ENCODE peak calls at places on chromosomes 13 and 19, in seven cellular contexts. E is fibroblast of the aortic adventitia, X is cardiac fibroblast, U is adrenal gland, L is lower leg skin, S is IMR-90, W is AG04450. Q is an unnamed sample.

GRCh38 chr13:62747629-62748028 is 1332.0 kb upstream of the PCDH20 start:
- DNase-seq in E (no peak), X (no peak), U (no peak), L (no peak), S (peak), W (no peak), Q (no peak)

GRCh38 chr13:99087130-99087953 is 109.5 kb upstream of the DOCK9 start:
- DNase-seq in E (peak), X (peak), U (peak), L (peak), S (peak), W (peak), Q (peak)

GRCh38 chr19:55383279-55383788 is 758 bp downstream of the TMEM238 start:
- DNase-seq in E (no peak), X (no peak), U (no peak), L (no peak), S (no peak), W (no peak), Q (no peak)

GRCh38 chr19:7596191-7596937 is 701 bp downstream of the CAMSAP3 start:
- DNase-seq in E (no peak), X (no peak), U (no peak), L (no peak), S (no peak), W (no peak), Q (no peak)

GRCh38 chr19:33394006-33394722 is 20.7 kb downstream of the CEBPG start:
- DNase-seq in E (peak), X (peak), U (peak), L (peak), S (peak), W (no peak), Q (peak)

GRCh38 chr13:51928231-51928630 is 66.5 kb downstream of the CCDC70 start:
- DNase-seq in E (no peak), X (no peak), U (no peak), L (no peak), S (no peak), W (no peak), Q (no peak)

GRCh38 chr19:17676295-17676694 is 11.9 kb downstream of the UNC13A start:
- DNase-seq in E (no peak), X (no peak), U (no peak), L (no peak), S (no peak), W (no peak), Q (no peak)

GRCh38 chr13:73547239-73547638 is 488.4 kb downstream of the KLF5 start:
- DNase-seq in E (no peak), X (no peak), U (no peak), L (no peak), S (no peak), W (no peak), Q (no peak)

GRCh38 chr13:25659091-25659502 is 287.3 kb downstream of the ATP8A2 start:
- DNase-seq in E (no peak), X (no peak), U (no peak), L (no peak), S (no peak), W (no peak), Q (no peak)

GRCh38 chr19:19662866-19663291 is 597 bp downstream of the ATP13A1 start:
- DNase-seq in E (no peak), X (peak), U (peak), L (no peak), S (peak), W (no peak), Q (no peak)

GRCh38 chr19:16303755-16304154 is 20.9 kb upstream of the KLF2 start:
- DNase-seq in E (peak), X (peak), U (peak), L (no peak), S (no peak), W (no peak), Q (no peak)

GRCh38 chr19:38862321-38863059 is 12.7 kb upstream of the HNRNPL start:
- DNase-seq in E (peak), X (peak), U (peak), L (peak), S (no peak), W (no peak), Q (no peak)

GRCh38 chr19:1856698-1857603 is 6.4 kb downstream of the KLF16 start:
- DNase-seq in E (peak), X (peak), U (peak), L (peak), S (peak), W (no peak), Q (peak)

GRCh38 chr13:30832845-30833332 is 73.2 kb upstream of the MEDAG start:
- DNase-seq in E (peak), X (peak), U (peak), L (peak), S (no peak), W (no peak), Q (peak)

GRCh38 chr13:30985637-30986205 is 53.3 kb downstream of the TEX26 start:
- DNase-seq in E (peak), X (peak), U (no peak), L (no peak), S (peak), W (no peak), Q (no peak)

GRCh38 chr19:45256836-45257235 is 5.8 kb downstream of the MARK4 start:
- DNase-seq in E (no peak), X (no peak), U (no peak), L (no peak), S (no peak), W (no peak), Q (no peak)

GRCh38 chr13:73092831-73093230 is 34.0 kb downstream of the KLF5 start:
- DNase-seq in E (no peak), X (no peak), U (no peak), L (no peak), S (no peak), W (peak), Q (no peak)

GRCh38 chr13:66139250-66139649 is 1090.9 kb downstream of the PCDH9 start:
- DNase-seq in E (no peak), X (no peak), U (no peak), L (no peak), S (no peak), W (no peak), Q (no peak)

GRCh38 chr13:67230774-67231480 is 791 bp upstream of the PCDH9 start:
- DNase-seq in E (peak), X (peak), U (peak), L (peak), S (peak), W (peak), Q (no peak)

DNA sequence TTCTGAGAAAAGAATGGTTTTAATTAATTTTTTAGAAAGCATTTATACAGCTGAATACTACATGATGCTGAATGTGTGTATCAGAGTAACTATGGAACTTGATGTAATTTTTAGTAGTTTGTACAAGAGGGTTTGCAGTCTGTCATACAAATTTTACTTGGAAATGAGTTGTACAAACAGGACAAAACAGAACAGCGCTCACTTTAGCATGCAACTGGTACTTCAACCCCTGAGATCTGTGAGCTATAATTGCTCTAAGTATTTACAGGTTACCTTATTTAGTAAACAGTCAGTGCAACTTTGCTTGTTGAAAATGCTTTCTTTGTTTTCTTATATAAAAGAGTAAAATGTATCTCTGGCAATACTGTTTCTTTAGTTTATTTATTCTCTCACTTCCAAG is 719 bp downstream of the TNFRSF19 start:
- DNase-seq in E (no peak), X (no peak), U (no peak), L (no peak), S (peak), W (no peak), Q (no peak)
- TF ChIP-seq CTCF in E (no peak), X (peak), U (no peak), L (no peak), S (peak), W (peak), Q (no peak)

GRCh38 chr19:54172764-54173699 is at the start of gene TMC4:
- DNase-seq in E (peak), X (peak), U (no peak), L (no peak), S (no peak), W (no peak), Q (no peak)
- TF ChIP-seq CTCF in E (no peak), X (no peak), U (no peak), L (no peak), S (no peak), W (no peak), Q (no peak)

GRCh38 chr19:30733826-30734550 is 361.8 kb downstream of the ZNF536 start:
- DNase-seq in E (no peak), X (no peak), U (no peak), L (no peak), S (no peak), W (no peak), Q (no peak)
- TF ChIP-seq CTCF in E (no peak), X (no peak), U (no peak), L (no peak), S (no peak), W (no peak), Q (no peak)

GRCh38 chr19:48738557-48739399 is 1.6 kb downstream of the RASIP1 start:
- DNase-seq in E (peak), X (peak), U (peak), L (peak), S (peak), W (no peak), Q (peak)
- TF ChIP-seq CTCF in E (no peak), X (no peak), U (no peak), L (no peak), S (peak), W (no peak), Q (no peak)

GRCh38 chr13:77699059-77699680 is 1.7 kb downstream of the SLAIN1 start:
- DNase-seq in E (no peak), X (no peak), U (no peak), L (no peak), S (no peak), W (no peak), Q (no peak)

GRCh38 chr13:77696863-77697207 is 652 bp upstream of the SLAIN1 start:
- DNase-seq in E (no peak), X (no peak), U (no peak), L (no peak), S (no peak), W (no peak), Q (no peak)

GRCh38 chr13:77697208-77698103 is at the start of gene SLAIN1:
- DNase-seq in E (no peak), X (peak), U (peak), L (peak), S (peak), W (no peak), Q (no peak)

GRCh38 chr13:77696006-77696862 is 1.3 kb upstream of the SLAIN1 start:
- DNase-seq in E (no peak), X (no peak), U (no peak), L (no peak), S (no peak), W (no peak), Q (no peak)

GRCh38 chr13:77698211-77699058 is 948 bp downstream of the SLAIN1 start:
- DNase-seq in E (no peak), X (peak), U (peak), L (no peak), S (no peak), W (no peak), Q (no peak)
- TF ChIP-seq CTCF in E (no peak), X (no peak), U (no peak), L (no peak), S (no peak), W (no peak), Q (no peak)

GRCh38 chr19:50838239-50838638 is 4.9 kb upstream of the KLK15 start:
- DNase-seq in E (no peak), X (no peak), U (no peak), L (no peak), S (no peak), W (no peak), Q (no peak)
- TF ChIP-seq CTCF in E (peak), X (no peak), U (no peak), L (no peak), S (peak), W (peak), Q (no peak)